ENCODE peak calls at places on chromosomes 4 and X, in six cellular contexts. One of them, this sample, is unnamed.

GRCh38 chr4:155639674-155640529 is 26.7 kb upstream of the GUCY1A1 start:
- DNase-seq in GM20000: peak; percentile 45
- DNase-seq in AG09319: no peak
- DNase-seq in endothelial cell: no peak
- DNase-seq in esophagus muscularis mucosa: no peak
- DNase-seq in cardiac fibroblast: peak; percentile 18
- DNase-seq in this sample: no peak

GRCh38 chr4:129355529-129355928 is 259.6 kb downstream of the C4orf33 start:
- DNase-seq in GM20000: no peak
- DNase-seq in AG09319: no peak
- DNase-seq in endothelial cell: no peak
- DNase-seq in esophagus muscularis mucosa: no peak
- DNase-seq in cardiac fibroblast: peak; percentile 19
- DNase-seq in this sample: no peak

GRCh38 chr4:41668024-41668423 is 80.5 kb downstream of the PHOX2B start:
- DNase-seq in GM20000: no peak
- DNase-seq in AG09319: no peak
- DNase-seq in endothelial cell: no peak
- DNase-seq in esophagus muscularis mucosa: no peak
- DNase-seq in cardiac fibroblast: no peak
- DNase-seq in this sample: no peak

GRCh38 chrX:117196481-117196880 is 733.7 kb upstream of the CT83 start:
- DNase-seq in GM20000: no peak
- DNase-seq in AG09319: no peak
- DNase-seq in endothelial cell: no peak
- DNase-seq in esophagus muscularis mucosa: no peak
- DNase-seq in cardiac fibroblast: no peak
- DNase-seq in this sample: no peak

GRCh38 chrX:74419861-74420193 is 1.5 kb upstream of the SLC16A2 start:
- DNase-seq in GM20000: no peak
- DNase-seq in AG09319: no peak
- DNase-seq in endothelial cell: peak; percentile 3
- DNase-seq in esophagus muscularis mucosa: no peak
- DNase-seq in cardiac fibroblast: peak; percentile 1
- DNase-seq in this sample: no peak

GRCh38 chr4:3701271-3702083 is 64.7 kb upstream of the ADRA2C start:
- DNase-seq in GM20000: no peak
- DNase-seq in AG09319: no peak
- DNase-seq in endothelial cell: no peak
- DNase-seq in esophagus muscularis mucosa: no peak
- DNase-seq in cardiac fibroblast: no peak
- DNase-seq in this sample: no peak

GRCh38 chr4:2079926-2080325 is 20.8 kb downstream of the NAT8L start:
- DNase-seq in GM20000: peak; percentile 2
- DNase-seq in AG09319: no peak
- DNase-seq in endothelial cell: no peak
- DNase-seq in esophagus muscularis mucosa: no peak
- DNase-seq in cardiac fibroblast: no peak
- DNase-seq in this sample: no peak

GRCh38 chr4:61950625-61951024 is 750.5 kb downstream of the ADGRL3 start:
- DNase-seq in GM20000: no peak
- DNase-seq in AG09319: no peak
- DNase-seq in endothelial cell: no peak
- DNase-seq in esophagus muscularis mucosa: no peak
- DNase-seq in cardiac fibroblast: no peak
- DNase-seq in this sample: no peak

GRCh38 chrX:46383006-46383405 is 162.2 kb downstream of the ZNF674 start:
- DNase-seq in GM20000: no peak
- DNase-seq in AG09319: no peak
- DNase-seq in endothelial cell: no peak
- DNase-seq in esophagus muscularis mucosa: no peak
- DNase-seq in cardiac fibroblast: no peak
- DNase-seq in this sample: no peak

GRCh38 chrX:46380148-46380752 is 165.0 kb downstream of the ZNF674 start:
- DNase-seq in GM20000: no peak
- DNase-seq in AG09319: no peak
- DNase-seq in endothelial cell: no peak
- DNase-seq in esophagus muscularis mucosa: no peak
- DNase-seq in cardiac fibroblast: no peak
- DNase-seq in this sample: no peak

GRCh38 chrX:46382595-46382994 is 162.6 kb downstream of the ZNF674 start:
- DNase-seq in GM20000: no peak
- DNase-seq in AG09319: no peak
- DNase-seq in endothelial cell: no peak
- DNase-seq in esophagus muscularis mucosa: no peak
- DNase-seq in cardiac fibroblast: no peak
- DNase-seq in this sample: no peak

GRCh38 chrX:46386511-46386910 is 158.7 kb downstream of the ZNF674 start:
- DNase-seq in GM20000: no peak
- DNase-seq in AG09319: no peak
- DNase-seq in endothelial cell: no peak
- DNase-seq in esophagus muscularis mucosa: no peak
- DNase-seq in cardiac fibroblast: no peak
- DNase-seq in this sample: no peak

DNA sequence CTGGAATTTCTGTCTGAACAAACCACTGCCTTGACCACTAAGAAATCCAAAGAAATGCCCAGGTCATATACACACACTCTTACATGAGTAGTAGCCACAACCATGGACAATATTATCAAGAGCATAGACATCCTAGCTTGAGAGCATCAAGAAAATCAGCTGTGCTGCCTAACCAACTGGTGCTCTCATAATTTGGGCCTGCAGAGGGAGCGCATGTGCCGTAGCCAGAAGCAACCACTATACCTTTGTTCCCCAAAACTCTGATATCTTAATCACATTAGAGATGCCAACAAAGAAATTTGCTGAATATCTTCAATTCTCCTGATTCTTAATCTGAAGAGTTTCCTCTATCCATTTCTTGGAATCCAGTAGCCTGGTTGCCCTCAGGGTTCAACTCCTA is 163.6 kb downstream of the ZNF674 start:
- DNase-seq in GM20000: peak; percentile 22
- DNase-seq in AG09319: no peak
- DNase-seq in endothelial cell: peak; percentile 38
- DNase-seq in esophagus muscularis mucosa: no peak
- DNase-seq in cardiac fibroblast: peak; percentile 27
- DNase-seq in this sample: peak; percentile 10
- TF ChIP-seq CTCF in GM20000: peak; percentile 26
- TF ChIP-seq CTCF in AG09319: peak; percentile 41
- TF ChIP-seq CTCF in endothelial cell: no peak
- TF ChIP-seq CTCF in esophagus muscularis mucosa: no peak
- TF ChIP-seq CTCF in cardiac fibroblast: peak; percentile 44
- TF ChIP-seq CTCF in this sample: peak; percentile 46

DNA sequence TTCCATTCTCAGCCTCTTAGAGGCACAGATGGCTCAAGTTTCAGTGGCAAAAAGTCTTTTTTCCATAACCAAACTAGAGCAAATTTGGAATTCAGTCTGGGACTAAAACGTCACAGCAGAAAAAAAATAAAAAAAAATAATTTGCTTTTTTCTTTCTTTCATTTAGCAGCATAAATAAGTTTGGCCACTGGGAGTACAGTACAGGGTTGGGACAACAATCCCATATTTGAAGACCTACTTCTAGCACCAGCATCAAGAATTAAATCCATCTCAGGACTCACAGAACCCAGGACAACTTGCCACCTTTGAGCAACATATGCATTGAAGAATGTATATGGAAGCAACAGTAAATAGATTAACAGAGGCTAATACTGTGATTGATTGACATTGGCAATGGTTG is 214.0 kb downstream of the FBXW7 start:
- DNase-seq in GM20000: no peak
- DNase-seq in AG09319: no peak
- DNase-seq in endothelial cell: no peak
- DNase-seq in esophagus muscularis mucosa: no peak
- DNase-seq in cardiac fibroblast: no peak
- DNase-seq in this sample: no peak
- TF ChIP-seq CTCF in GM20000: no peak
- TF ChIP-seq CTCF in AG09319: no peak
- TF ChIP-seq CTCF in endothelial cell: peak; percentile 52
- TF ChIP-seq CTCF in esophagus muscularis mucosa: no peak
- TF ChIP-seq CTCF in cardiac fibroblast: no peak
- TF ChIP-seq CTCF in this sample: no peak

DNA sequence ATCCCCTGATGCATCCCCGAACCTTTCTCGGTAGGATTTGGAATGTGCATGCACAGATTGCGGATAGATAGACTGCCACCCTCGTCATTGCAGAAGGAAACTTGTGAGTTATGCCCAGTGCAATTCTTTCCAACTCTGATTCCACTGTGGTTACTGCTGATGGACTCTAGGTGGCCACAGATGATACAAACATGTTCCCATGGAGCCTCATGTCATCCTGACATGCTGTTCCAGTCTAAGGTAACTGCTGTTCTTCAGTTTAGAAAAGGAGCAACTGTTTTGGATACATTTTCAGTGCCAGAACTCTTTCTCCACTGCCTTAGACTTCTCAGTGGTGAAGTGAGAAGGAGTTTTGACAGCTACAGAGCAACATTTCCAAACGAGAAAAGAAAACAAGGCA is 9.0 kb upstream of the VCX3B start:
- DNase-seq in GM20000: no peak
- DNase-seq in AG09319: no peak
- DNase-seq in endothelial cell: no peak
- DNase-seq in esophagus muscularis mucosa: no peak
- DNase-seq in cardiac fibroblast: no peak
- DNase-seq in this sample: no peak
- TF ChIP-seq CTCF in GM20000: no peak
- TF ChIP-seq CTCF in AG09319: no peak
- TF ChIP-seq CTCF in endothelial cell: no peak
- TF ChIP-seq CTCF in esophagus muscularis mucosa: no peak
- TF ChIP-seq CTCF in cardiac fibroblast: no peak
- TF ChIP-seq CTCF in this sample: peak; percentile 33

GRCh38 chr4:139605516-139605915 is 49.5 kb upstream of the SETD7 start:
- DNase-seq in GM20000: no peak
- DNase-seq in AG09319: no peak
- DNase-seq in endothelial cell: no peak
- DNase-seq in esophagus muscularis mucosa: no peak
- DNase-seq in cardiac fibroblast: no peak
- DNase-seq in this sample: no peak

GRCh38 chr4:139607302-139608060 is 51.5 kb upstream of the SETD7 start:
- DNase-seq in GM20000: no peak
- DNase-seq in AG09319: no peak
- DNase-seq in endothelial cell: no peak
- DNase-seq in esophagus muscularis mucosa: no peak
- DNase-seq in cardiac fibroblast: no peak
- DNase-seq in this sample: no peak

GRCh38 chr4:139609647-139610046 is 53.6 kb upstream of the SETD7 start:
- DNase-seq in GM20000: no peak
- DNase-seq in AG09319: no peak
- DNase-seq in endothelial cell: no peak
- DNase-seq in esophagus muscularis mucosa: no peak
- DNase-seq in cardiac fibroblast: peak; percentile 85
- DNase-seq in this sample: no peak

GRCh38 chr4:139603576-139604387 is 47.8 kb upstream of the SETD7 start:
- DNase-seq in GM20000: peak; percentile 34
- DNase-seq in AG09319: no peak
- DNase-seq in endothelial cell: peak; percentile 66
- DNase-seq in esophagus muscularis mucosa: no peak
- DNase-seq in cardiac fibroblast: peak; percentile 82
- DNase-seq in this sample: peak; percentile 57

GRCh38 chr4:139606600-139607301 is 50.7 kb upstream of the SETD7 start:
- DNase-seq in GM20000: no peak
- DNase-seq in AG09319: no peak
- DNase-seq in endothelial cell: no peak
- DNase-seq in esophagus muscularis mucosa: no peak
- DNase-seq in cardiac fibroblast: peak; percentile 84
- DNase-seq in this sample: no peak
- TF ChIP-seq CTCF in GM20000: no peak
- TF ChIP-seq CTCF in AG09319: no peak
- TF ChIP-seq CTCF in endothelial cell: no peak
- TF ChIP-seq CTCF in esophagus muscularis mucosa: no peak
- TF ChIP-seq CTCF in cardiac fibroblast: peak; percentile 47
- TF ChIP-seq CTCF in this sample: no peak

GRCh38 chr4:777520-778262 is 48.2 kb downstream of the CPLX1 start:
- DNase-seq in GM20000: no peak
- DNase-seq in AG09319: no peak
- DNase-seq in endothelial cell: no peak
- DNase-seq in esophagus muscularis mucosa: no peak
- DNase-seq in cardiac fibroblast: no peak
- DNase-seq in this sample: no peak

GRCh38 chr4:783133-783541 is 42.8 kb downstream of the CPLX1 start:
- DNase-seq in GM20000: no peak
- DNase-seq in AG09319: no peak
- DNase-seq in endothelial cell: no peak
- DNase-seq in esophagus muscularis mucosa: no peak
- DNase-seq in cardiac fibroblast: no peak
- DNase-seq in this sample: no peak

GRCh38 chr4:779555-779954 is 46.4 kb downstream of the CPLX1 start:
- DNase-seq in GM20000: no peak
- DNase-seq in AG09319: no peak
- DNase-seq in endothelial cell: no peak
- DNase-seq in esophagus muscularis mucosa: no peak
- DNase-seq in cardiac fibroblast: no peak
- DNase-seq in this sample: no peak

GRCh38 chr4:781493-782216 is 44.3 kb downstream of the CPLX1 start:
- DNase-seq in GM20000: peak; percentile 99
- DNase-seq in AG09319: peak; percentile 97
- DNase-seq in endothelial cell: peak; percentile 99
- DNase-seq in esophagus muscularis mucosa: peak; percentile 100
- DNase-seq in cardiac fibroblast: peak; percentile 99
- DNase-seq in this sample: peak; percentile 96

GRCh38 chr4:780730-781492 is 45.0 kb downstream of the CPLX1 start:
- DNase-seq in GM20000: no peak
- DNase-seq in AG09319: no peak
- DNase-seq in endothelial cell: no peak
- DNase-seq in esophagus muscularis mucosa: no peak
- DNase-seq in cardiac fibroblast: no peak
- DNase-seq in this sample: no peak
- TF ChIP-seq CTCF in GM20000: no peak
- TF ChIP-seq CTCF in AG09319: no peak
- TF ChIP-seq CTCF in endothelial cell: no peak
- TF ChIP-seq CTCF in esophagus muscularis mucosa: no peak
- TF ChIP-seq CTCF in cardiac fibroblast: no peak
- TF ChIP-seq CTCF in this sample: no peak